ENCODE peak calls at places on chromosomes 3 and 15, in eight cellular contexts. D, F, O, I, N, Y, M and E are unnamed samples.

GRCh38 chr3:144244662-144245061 is 273.0 kb downstream of the DIPK2A start:
- DNase-seq in O (no peak), I (peak; percentile 1), M (no peak), F (no peak), N (no peak), Y (peak; percentile 36), D (no peak), E (no peak)

GRCh38 chr3:114623420-114624046 is 329.7 kb downstream of the TIGIT start:
- DNase-seq in N (no peak), I (peak; percentile 27), M (no peak), Y (no peak), O (no peak), F (no peak), D (no peak), E (no peak)

GRCh38 chr3:192188218-192188835 is 539.0 kb downstream of the FGF12 start:
- DNase-seq in I (peak; percentile 51), O (peak; percentile 52), F (peak; percentile 32), D (no peak), Y (peak; percentile 85), N (peak; percentile 52), M (peak; percentile 39), E (no peak)

GRCh38 chr3:129614435-129614834 is 8.0 kb upstream of the PLXND1 start:
- DNase-seq in Y (no peak), D (no peak), N (no peak), O (no peak), F (peak; percentile 18), I (no peak), M (peak; percentile 16), E (no peak)

GRCh38 chr15:78682013-78682651 is 41.1 kb upstream of the CHRNB4 start:
- DNase-seq in I (no peak), D (no peak), M (no peak), F (no peak), N (no peak), O (no peak), Y (no peak), E (no peak)

GRCh38 chr3:158725348-158725966 is 6.8 kb downstream of the RARRES1 start:
- DNase-seq in I (peak; percentile 83), F (no peak), M (peak; percentile 48), N (peak; percentile 62), O (no peak), Y (no peak), D (peak; percentile 94), E (peak; percentile 66)

GRCh38 chr3:188683032-188683491 is 488.7 kb upstream of the TPRG1 start:
- DNase-seq in D (peak; percentile 83), Y (no peak), O (peak; percentile 4), M (no peak), I (no peak), F (no peak), N (no peak), E (no peak)

GRCh38 chr3:189508784-189509489 is 122.3 kb upstream of the TP63 start:
- DNase-seq in I (no peak), N (no peak), Y (no peak), F (no peak), O (no peak), D (no peak), M (peak; percentile 19), E (no peak)

GRCh38 chr3:108879915-108880314 is 57.3 kb downstream of the TRAT1 start:
- DNase-seq in O (no peak), N (no peak), I (peak; percentile 25), D (no peak), M (no peak), Y (peak; percentile 12), F (no peak), E (no peak)

GRCh38 chr3:71515640-71516383 is 67.7 kb downstream of the FOXP1 start:
- DNase-seq in M (no peak), Y (no peak), F (no peak), D (no peak), N (no peak), I (no peak), O (no peak), E (no peak)

GRCh38 chr3:166575166-166575565 is 737.9 kb upstream of the BCHE start:
- DNase-seq in Y (no peak), N (no peak), F (no peak), I (no peak), M (no peak), O (no peak), D (no peak), E (no peak)

GRCh38 chr3:131361464-131362421 is 19.8 kb upstream of the NUDT16 start:
- DNase-seq in M (peak; percentile 69), D (no peak), I (peak; percentile 81), Y (peak; percentile 98), N (peak; percentile 91), F (peak; percentile 83), O (peak; percentile 13), E (peak; percentile 44)

GRCh38 chr3:123202451-123202850 is 708 bp downstream of the SEC22A start:
- DNase-seq in F (no peak), N (no peak), Y (peak; percentile 47), D (no peak), O (peak; percentile 20), M (no peak), I (peak; percentile 14), E (no peak)

GRCh38 chr3:44915702-44916438 is 41.5 kb downstream of the TGM4 start:
- DNase-seq in I (no peak), F (no peak), O (no peak), Y (peak; percentile 65), D (no peak), M (no peak), N (no peak), E (no peak)

GRCh38 chr3:58101499-58102370 is 93.5 kb downstream of the FLNB start:
- DNase-seq in F (no peak), I (no peak), O (no peak), M (no peak), D (no peak), Y (no peak), N (no peak), E (no peak)

GRCh38 chr3:15331606-15332404 is 581 bp downstream of the SH3BP5 start:
- DNase-seq in N (peak; percentile 32), D (no peak), O (peak; percentile 48), F (peak; percentile 33), I (no peak), Y (peak; percentile 67), M (peak; percentile 55), E (no peak)

GRCh38 chr15:24857777-24858176 is 97.0 kb upstream of the SNRPN start:
- DNase-seq in M (no peak), Y (peak; percentile 60), I (no peak), D (no peak), F (no peak), N (no peak), O (no peak), E (no peak)

GRCh38 chr3:51712511-51712931 is 5.7 kb downstream of the GRM2 start:
- DNase-seq in M (no peak), Y (no peak), I (no peak), O (no peak), F (no peak), N (no peak), D (no peak), E (no peak)

DNA sequence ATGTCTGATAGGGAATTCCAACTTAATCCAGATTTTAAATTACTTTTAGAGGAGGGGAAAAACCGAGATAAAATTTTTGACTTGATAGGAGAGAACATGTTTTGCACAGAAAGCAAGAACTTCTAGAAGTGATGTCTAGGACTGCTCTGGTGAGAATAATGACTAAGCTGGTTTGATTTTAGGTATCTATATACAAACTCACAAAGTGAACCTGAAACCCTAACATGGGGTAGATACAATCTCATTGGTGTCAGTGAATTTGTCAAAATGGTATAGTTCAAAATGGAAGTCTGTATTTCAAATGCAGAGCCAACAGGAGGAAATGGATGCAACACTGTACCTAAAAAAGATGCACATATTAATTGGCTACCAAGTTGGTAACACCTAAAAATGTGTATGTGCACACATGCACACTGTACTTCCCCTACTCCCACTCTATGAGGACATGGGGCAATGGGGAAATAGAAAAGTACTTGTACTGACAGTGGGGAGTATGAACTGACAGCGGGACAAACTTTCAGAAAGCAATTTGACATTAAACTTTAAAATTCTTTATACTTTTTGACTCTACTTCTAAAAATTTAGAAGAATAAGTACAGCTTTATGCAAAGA is 53.0 kb downstream of the NR1I2 start:
- DNase-seq in O (no peak), Y (no peak), F (no peak), D (no peak), M (no peak), I (no peak), N (no peak), E (no peak)
- H3K27ac ChIP-seq in O (no peak overlapping the region), Y (no peak overlapping the region), F (no peak overlapping the region), D (no peak overlapping the region), M (no peak overlapping the region), I (no peak overlapping the region), N (no peak overlapping the region), E (no peak overlapping the region)

GRCh38 chr15:89091667-89092220 is 3.5 kb downstream of the ABHD2 start:
- DNase-seq in F (no peak), O (no peak), N (no peak), M (no peak), I (no peak), D (no peak), Y (no peak), E (no peak)
- H3K27ac ChIP-seq in F (peak overlapping the region; percentile 95), O (peak overlapping the region; percentile 81), N (peak overlapping the region; percentile 96), M (peak overlapping the region; percentile 90), I (peak overlapping the region; percentile 80), D (peak overlapping the region; percentile 52), Y (no peak overlapping the region), E (no peak overlapping the region)

DNA sequence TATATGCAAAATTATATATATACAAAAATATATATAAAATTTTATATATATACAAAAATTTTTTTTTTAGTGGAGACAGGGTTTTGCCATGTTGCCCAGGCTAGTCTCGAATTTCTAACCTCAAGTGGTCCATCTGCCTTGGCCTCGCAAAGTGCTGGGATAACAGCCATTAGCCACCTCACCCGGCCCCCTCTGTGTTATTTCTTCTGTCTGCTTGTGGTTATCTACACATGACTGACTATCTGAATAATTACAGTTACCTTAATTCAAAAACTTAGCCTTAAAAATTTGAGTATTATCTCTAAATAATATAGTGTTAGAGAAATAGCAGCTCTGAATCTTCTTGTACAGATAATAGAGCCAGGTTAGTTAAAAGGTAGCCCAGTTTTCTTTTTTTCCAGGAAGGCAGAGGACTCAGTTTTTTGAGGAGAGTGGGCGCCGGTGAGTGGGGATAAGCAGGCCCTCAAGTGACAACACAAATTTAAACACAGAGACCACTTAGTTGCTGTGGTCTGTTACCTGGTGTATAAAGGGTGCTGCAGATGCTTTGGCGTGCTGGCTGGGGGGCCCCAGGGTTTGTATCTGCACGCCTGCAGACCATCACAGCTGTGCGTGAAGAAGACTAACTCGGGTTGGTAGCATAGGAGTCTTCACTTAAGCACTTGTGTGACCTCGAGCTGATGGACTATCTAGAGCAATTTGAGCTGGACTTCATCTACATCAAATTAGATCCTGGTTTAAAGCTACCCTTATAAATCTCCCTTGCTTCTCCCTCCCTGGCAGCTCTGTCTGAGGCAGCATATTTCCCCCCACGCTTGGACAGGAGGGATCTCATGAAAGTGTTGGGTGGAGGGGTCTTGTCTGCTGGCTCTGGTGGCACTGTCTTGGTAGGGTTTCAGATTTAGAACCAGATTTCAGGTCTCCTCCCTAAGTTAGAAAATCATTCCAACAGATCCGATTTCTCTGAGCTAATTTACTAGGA is 83.8 kb downstream of the TRAK1 start:
- DNase-seq in F (no peak), N (no peak), M (no peak), I (no peak), D (no peak), Y (no peak), O (no peak), E (no peak)
- H3K27ac ChIP-seq in F (peak overlapping the region; percentile 38), N (no peak overlapping the region), M (no peak overlapping the region), I (no peak overlapping the region), D (no peak overlapping the region), Y (no peak overlapping the region), O (no peak overlapping the region), E (no peak overlapping the region)

DNA sequence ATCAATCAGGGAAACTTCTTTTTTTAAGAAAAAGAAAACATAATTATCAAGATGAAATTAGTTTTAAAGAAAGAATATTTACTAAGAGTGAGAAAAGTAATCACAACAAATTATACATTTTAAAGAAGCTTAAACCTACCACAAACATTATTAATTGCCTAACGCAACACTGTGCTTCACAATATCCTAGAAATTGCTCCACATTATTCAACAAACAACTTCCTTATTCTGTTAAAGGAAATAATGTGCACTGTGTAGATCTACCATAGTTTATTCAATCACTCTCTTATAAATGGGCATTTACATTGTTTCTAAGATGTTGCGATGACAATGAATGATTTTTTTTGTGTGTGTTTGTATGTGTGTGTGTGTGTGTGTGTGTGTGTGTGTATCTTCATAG is 525.9 kb upstream of the KCNMB2 start:
- DNase-seq in Y (no peak), O (no peak), I (no peak), D (no peak), F (no peak), N (no peak), M (no peak), E (no peak)
- H3K27ac ChIP-seq in Y (no peak overlapping the region), O (no peak overlapping the region), I (no peak overlapping the region), D (no peak overlapping the region), F (no peak overlapping the region), N (no peak overlapping the region), M (no peak overlapping the region), E (no peak overlapping the region)